ENCODE peak calls at places on chromosome 5, in four cellular contexts. I is A549, V is cardiac fibroblast, X is astrocyte of the cerebellum. L is an unnamed sample.

GRCh38 chr5:134113908-134114875 is at the start of gene TCF7:
- DNase-seq in I (peak; percentile 76), V (peak; percentile 75), X (peak; percentile 39), L (no peak)

GRCh38 chr5:178191661-178192060 is 4.5 kb upstream of the GMCL2 start:
- DNase-seq in X (no peak), V (no peak), I (no peak), L (no peak)

GRCh38 chr5:56233230-56233629 is at the start of gene ANKRD55:
- DNase-seq in I (no peak), V (no peak), X (no peak), L (no peak)

GRCh38 chr5:36357391-36357790 is 55.7 kb upstream of the RANBP3L start:
- DNase-seq in I (no peak), V (peak; percentile 63), X (peak; percentile 92), L (no peak)

GRCh38 chr5:42583322-42583721 is 160.1 kb downstream of the GHR start:
- DNase-seq in V (peak; percentile 78), X (peak; percentile 26), I (peak; percentile 58), L (peak; percentile 25)

GRCh38 chr5:160457255-160457654 is 35.6 kb downstream of the PTTG1 start:
- DNase-seq in I (no peak), X (no peak), V (no peak), L (no peak)

GRCh38 chr5:79962580-79963222 is 28.4 kb downstream of the MTX3 start:
- DNase-seq in X (no peak), I (no peak), V (peak; percentile 43), L (no peak)

GRCh38 chr5:154242442-154242841 is 51.9 kb downstream of the GALNT10 start:
- DNase-seq in V (no peak), I (no peak), X (no peak), L (no peak)

GRCh38 chr5:56019306-56020272 is 24.8 kb upstream of the IL6ST start:
- DNase-seq in X (no peak), V (peak; percentile 50), I (no peak), L (peak; percentile 62)

GRCh38 chr5:90558344-90559192 is at the start of gene ADGRV1:
- DNase-seq in X (peak; percentile 48), I (peak; percentile 54), V (peak; percentile 13), L (no peak)

GRCh38 chr5:110757118-110757729 is 18.4 kb downstream of the SLC25A46 start:
- DNase-seq in V (peak; percentile 78), X (peak; percentile 56), I (peak; percentile 55), L (no peak)

GRCh38 chr5:179393078-179393477 is 47.8 kb upstream of the ADAMTS2 start:
- DNase-seq in V (peak; percentile 98), X (no peak), I (peak; percentile 17), L (peak; percentile 70)

GRCh38 chr5:95281211-95281610 is 3.7 kb downstream of the MCTP1 start:
- DNase-seq in X (no peak), V (peak; percentile 42), I (no peak), L (no peak)

GRCh38 chr5:157779221-157779620 is 35.7 kb downstream of the LSM11 start:
- DNase-seq in V (no peak), I (no peak), X (no peak), L (no peak)

GRCh38 chr5:138596105-138596987 is 21.1 kb upstream of the HSPA9 start:
- DNase-seq in X (no peak), V (no peak), I (no peak), L (no peak)

GRCh38 chr5:133398646-133399081 is 213.7 kb downstream of the FSTL4 start:
- DNase-seq in X (no peak), V (no peak), I (no peak), L (no peak)

GRCh38 chr5:3187846-3188425 is 407.7 kb upstream of the IRX1 start:
- DNase-seq in V (no peak), X (no peak), I (no peak), L (no peak)

GRCh38 chr5:102731704-102732103 is 23.4 kb upstream of the PAM start:
- DNase-seq in X (no peak), I (no peak), V (no peak), L (no peak)

GRCh38 chr5:173917788-173918786 is 29.9 kb downstream of the CPEB4 start:
- DNase-seq in X (peak; percentile 71), I (peak; percentile 88), V (peak; percentile 92), L (peak; percentile 77)

GRCh38 chr5:37751227-37751626 is 88.6 kb downstream of the GDNF start:
- DNase-seq in V (peak; percentile 55), I (no peak), X (no peak), L (no peak)

GRCh38 chr5:1747079-1747802 is 52.4 kb downstream of the MRPL36 start:
- DNase-seq in X (no peak), I (no peak), V (no peak), L (no peak)

GRCh38 chr5:56951946-56952691 is at the start of gene MIER3:
- DNase-seq in V (peak; percentile 71), X (peak; percentile 28), I (peak; percentile 75), L (no peak)

GRCh38 chr5:172949426-172949825 is 9.8 kb upstream of the RPL26L1 start:
- DNase-seq in V (no peak), I (no peak), X (no peak), L (no peak)

GRCh38 chr5:14032944-14033343 is 88.5 kb upstream of the DNAH5 start:
- DNase-seq in I (peak; percentile 41), X (no peak), V (peak; percentile 75), L (no peak)

GRCh38 chr5:56601641-56602071 is 213.7 kb upstream of the MAP3K1 start:
- DNase-seq in I (no peak), X (peak; percentile 63), V (no peak), L (no peak)

DNA sequence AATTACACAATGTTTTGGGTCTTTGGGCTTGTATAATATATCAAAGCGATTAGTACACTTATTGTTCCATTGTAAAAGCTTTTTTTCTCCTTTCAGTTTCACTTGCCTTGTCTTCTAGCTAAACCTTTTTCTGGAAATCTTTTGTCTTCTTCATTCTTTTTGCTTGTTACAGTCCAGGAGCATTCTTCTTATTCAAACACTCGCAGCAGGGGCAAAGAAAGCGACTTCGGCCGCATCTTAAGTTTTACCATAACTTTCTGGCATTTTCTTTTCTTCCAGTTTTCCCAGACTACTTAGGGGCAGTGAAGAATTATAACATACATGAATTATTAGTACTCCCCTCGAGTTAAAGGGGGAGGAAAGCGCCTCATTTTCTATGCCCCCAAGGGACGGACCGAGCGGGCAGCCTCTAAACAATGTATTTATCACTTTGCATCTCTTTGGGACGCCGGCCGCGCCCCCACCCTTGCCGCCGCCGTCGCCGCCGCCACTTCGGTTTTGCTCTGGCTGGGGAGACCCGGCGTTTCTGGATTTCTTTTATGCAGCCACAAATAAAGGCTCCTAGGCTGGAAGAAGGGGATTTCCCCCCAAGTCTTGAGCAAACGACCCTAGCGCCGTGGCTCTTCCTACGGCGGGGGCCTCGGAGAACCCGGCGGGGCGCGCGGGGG is 7.5 kb upstream of the NEUROG1 start:
- DNase-seq in X (no peak), I (no peak), V (no peak), L (no peak)
- H3K4me3 ChIP-seq in X (peak overlapping the region; percentile 10), I (peak overlapping the region; percentile 42), V (no peak overlapping the region), L (peak overlapping the region; percentile 20)

DNA sequence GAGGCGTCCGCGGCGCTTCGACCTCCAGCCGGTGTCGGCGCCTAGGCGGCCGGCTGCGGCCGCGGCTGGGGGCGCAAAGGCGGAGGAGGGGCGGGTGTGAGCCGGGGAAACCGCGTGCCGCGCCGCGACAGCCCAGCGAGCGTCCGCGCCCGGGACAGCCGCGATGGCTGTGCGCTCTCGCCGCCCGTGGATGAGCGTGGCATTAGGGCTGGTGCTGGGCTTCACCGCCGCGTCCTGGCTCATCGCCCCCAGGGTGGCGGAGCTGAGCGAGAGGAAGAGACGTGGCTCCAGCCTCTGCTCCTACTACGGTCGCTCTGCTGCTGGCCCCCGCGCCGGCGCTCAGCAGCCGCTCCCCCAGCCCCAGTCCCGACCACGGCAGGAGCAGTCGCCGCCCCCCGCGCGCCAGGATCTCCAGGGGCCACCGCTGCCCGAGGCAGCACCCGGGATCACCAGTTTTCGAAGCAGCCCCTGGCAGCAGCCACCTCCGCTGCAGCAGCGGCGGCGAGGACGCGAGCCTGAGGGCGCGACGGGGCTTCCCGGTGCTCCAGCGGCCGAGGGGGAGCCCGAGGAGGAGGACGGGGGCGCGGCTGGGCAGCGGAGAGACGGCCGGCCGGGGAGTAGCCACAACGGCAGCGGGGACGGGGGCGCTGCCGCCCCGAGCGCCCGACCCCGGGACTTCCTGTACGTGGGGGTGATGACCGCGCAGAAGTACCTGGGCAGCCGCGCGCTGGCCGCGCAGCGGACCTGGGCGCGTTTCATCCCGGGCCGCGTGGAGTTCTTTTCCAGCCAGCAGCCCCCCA is 602 bp downstream of the CHSY3 start:
- DNase-seq in I (peak; percentile 5), X (no peak), V (peak; percentile 25), L (no peak)
- TF ChIP-seq CTCF in I (no peak), X (no peak), V (no peak), L (no peak)

DNA sequence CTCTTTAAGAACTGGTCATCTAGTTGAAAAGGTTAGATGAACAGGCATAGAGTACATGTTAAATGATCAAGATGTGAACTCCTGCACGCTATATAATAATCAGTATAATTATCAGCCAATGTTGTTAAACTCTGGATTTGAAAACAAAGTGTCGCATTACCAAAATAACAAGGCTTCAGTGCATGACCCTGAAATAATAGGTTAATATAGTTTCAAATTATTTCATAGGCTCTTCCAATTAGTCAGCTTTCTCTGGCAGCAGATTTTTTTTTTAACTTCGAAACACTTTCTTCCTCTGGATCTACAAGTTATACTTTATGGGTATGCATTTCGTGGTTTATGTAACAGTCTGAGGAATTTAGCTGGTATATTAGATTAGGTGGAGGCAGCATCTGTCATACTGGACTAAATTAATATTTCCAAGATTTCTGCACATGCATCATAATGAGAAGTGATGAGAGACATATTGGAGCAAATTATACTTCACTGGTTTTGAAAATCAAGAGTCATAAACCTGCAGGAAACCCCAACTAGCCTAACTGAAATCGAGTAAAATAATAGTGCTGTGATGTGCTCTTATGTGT is 86.0 kb upstream of the CKMT2 start:
- DNase-seq in X (no peak), I (no peak), V (no peak), L (no peak)
- H3K4me3 ChIP-seq in X (no peak overlapping the region), I (no peak overlapping the region), V (no peak overlapping the region), L (no peak overlapping the region)

GRCh38 chr5:66810747-66811355 is 214.7 kb downstream of the MAST4 start:
- DNase-seq in V (no peak), X (no peak), I (no peak), L (no peak)

GRCh38 chr5:66818304-66818934 is 222.2 kb downstream of the MAST4 start:
- DNase-seq in V (no peak), X (no peak), I (no peak), L (no peak)

GRCh38 chr5:66810151-66810550 is 214.0 kb downstream of the MAST4 start:
- DNase-seq in X (no peak), I (no peak), V (no peak), L (no peak)

GRCh38 chr5:66818935-66819328 is 222.7 kb downstream of the MAST4 start:
- DNase-seq in X (no peak), I (no peak), V (no peak), L (no peak)

DNA sequence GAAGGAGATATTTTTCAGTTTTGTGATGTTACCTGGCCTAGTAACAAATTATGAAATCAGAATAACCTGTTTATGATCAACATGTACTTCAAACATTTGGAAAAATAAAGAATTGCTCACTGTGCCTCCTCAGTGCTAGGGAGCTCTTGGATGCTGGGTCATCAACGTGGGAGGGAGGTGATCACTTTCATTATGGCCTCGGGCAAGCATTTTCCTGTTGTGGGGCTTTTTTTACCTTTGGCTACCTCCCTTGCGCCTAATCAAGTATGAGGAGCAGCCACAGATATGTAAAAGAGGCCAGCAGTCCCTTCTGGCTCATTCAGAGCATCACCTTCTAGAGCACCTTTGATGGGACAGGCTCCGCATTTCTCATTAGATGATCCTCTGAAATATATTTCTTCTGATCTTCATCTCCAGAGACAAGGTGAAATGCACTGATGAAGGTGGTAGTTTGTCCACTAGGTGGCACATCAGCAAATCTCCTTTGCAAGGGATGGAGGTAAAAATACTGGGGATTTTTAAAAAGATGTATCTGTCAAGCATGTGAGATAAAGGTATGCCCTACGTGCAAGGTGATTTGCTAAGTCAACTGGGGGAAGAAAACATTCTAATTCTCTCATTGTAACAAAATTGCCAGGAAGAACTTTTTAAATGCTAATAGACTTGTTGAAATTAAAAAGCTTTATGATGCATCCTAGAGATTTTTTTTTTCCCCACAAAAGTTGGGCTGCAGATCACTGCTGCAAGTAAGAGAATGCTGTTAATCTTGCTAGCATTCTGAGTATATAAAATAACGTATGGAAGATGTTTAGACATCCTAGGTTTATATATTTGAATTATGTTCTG is 218.2 kb downstream of the MAST4 start:
- DNase-seq in I (peak; percentile 66), X (peak; percentile 49), V (peak; percentile 76), L (no peak)
- TF ChIP-seq CTCF in I (peak; percentile 90), X (peak; percentile 80), V (peak; percentile 76), L (peak; percentile 71)

L was measured in HFF-Myc.